ENCODE peak calls at places on chromosomes 1 and 21, in five cellular contexts. R is pancreas, Q is stomach, D is psoas muscle, B is uterus. J is an unnamed sample. For H3K4me1, the result is how much of the 10 kb centered on the place peaks cover.

GRCh38 chr1:31742462-31743212 is 21.5 kb downstream of the ADGRB2 start:
- DNase-seq in R (no peak), Q (no peak), D (no peak), B (no peak), J (no peak)

GRCh38 chr1:93615201-93616150 is 66.2 kb downstream of the BCAR3 start:
- DNase-seq in R (no peak), Q (no peak), D (no peak), B (no peak), J (no peak)

GRCh38 chr1:79042117-79042516 is 35.6 kb upstream of the ADGRL4 start:
- DNase-seq in R (no peak), Q (no peak), D (no peak), B (no peak), J (no peak)

GRCh38 chr1:20100632-20101355 is 18.5 kb downstream of the PLA2G2D start:
- DNase-seq in R (no peak), Q (peak), D (no peak), B (peak), J (no peak)

GRCh38 chr21:25964009-25964408 is 206.6 kb downstream of the APP start:
- DNase-seq in R (no peak), Q (no peak), D (no peak), B (no peak), J (no peak)

GRCh38 chr1:16980473-16981268 is at the start of gene MFAP2:
- DNase-seq in R (no peak), Q (no peak), D (peak), B (peak), J (no peak)

GRCh38 chr1:24901791-24902470 is 28.1 kb downstream of the RUNX3 start:
- DNase-seq in R (no peak), Q (peak), D (no peak), B (peak), J (no peak)

GRCh38 chr1:19658186-19658585 is 6.5 kb upstream of the HTR6 start:
- DNase-seq in R (no peak), Q (no peak), D (no peak), B (no peak), J (no peak)

GRCh38 chr1:193104496-193104905 is 713 bp downstream of the GLRX2 start:
- DNase-seq in R (peak), Q (peak), D (peak), B (peak), J (no peak)

GRCh38 chr21:37072239-37072987 is 458 bp downstream of the PIGP start:
- DNase-seq in R (peak), Q (peak), D (peak), B (peak), J (peak)

GRCh38 chr1:58395355-58395754 is 151.2 kb downstream of the OMA1 start:
- DNase-seq in R (no peak), Q (no peak), D (no peak), B (no peak), J (no peak)

GRCh38 chr1:18527921-18528320 is 47.2 kb downstream of the KLHDC7A start:
- DNase-seq in R (no peak), Q (no peak), D (no peak), B (no peak), J (no peak)

GRCh38 chr1:7366955-7367665 is 404.0 kb upstream of the VAMP3 start:
- DNase-seq in R (no peak), Q (no peak), D (no peak), B (no peak), J (no peak)

GRCh38 chr1:2556277-2557145 is at the start of gene TNFRSF14:
- DNase-seq in R (peak), Q (peak), D (peak), B (peak), J (no peak)

GRCh38 chr1:115753830-115754229 is 14.7 kb downstream of the CASQ2 start:
- DNase-seq in R (no peak), Q (no peak), D (peak), B (no peak), J (no peak)

GRCh38 chr1:158118713-158119402 is 61.8 kb upstream of the CD1D start:
- DNase-seq in R (no peak), Q (no peak), D (no peak), B (no peak), J (no peak)

GRCh38 chr1:160144921-160145320 is 6.5 kb upstream of the ATP1A4 start:
- DNase-seq in R (no peak), Q (no peak), D (no peak), B (no peak), J (no peak)

GRCh38 chr1:3771108-3772026 is 1.2 kb upstream of the SMIM1 start:
- DNase-seq in R (no peak), Q (no peak), D (no peak), B (no peak), J (no peak)

GRCh38 chr21:31713973-31714740 is 17.8 kb downstream of the SCAF4 start:
- DNase-seq in R (no peak), Q (no peak), D (no peak), B (no peak), J (no peak)

GRCh38 chr1:210464519-210465039 is 135.9 kb downstream of the HHAT start:
- DNase-seq in R (no peak), Q (peak), D (no peak), B (peak), J (no peak)

GRCh38 chr1:10074059-10074854 is 41.5 kb downstream of the UBE4B start:
- DNase-seq in R (no peak), Q (no peak), D (peak), B (peak), J (peak)

GRCh38 chr1:43302721-43303476 is 2.1 kb downstream of the TIE1 start:
- DNase-seq in R (no peak), Q (no peak), D (no peak), B (no peak), J (no peak)

GRCh38 chr1:114153051-114153620 is 533 bp downstream of the SYT6 start:
- DNase-seq in R (peak), Q (no peak), D (no peak), B (peak), J (no peak)

GRCh38 chr1:183739640-183740385 is 65.1 kb upstream of the RGL1 start:
- DNase-seq in R (no peak), Q (no peak), D (no peak), B (no peak), J (no peak)

GRCh38 chr21:37365657-37366487 is 701 bp upstream of the DYRK1A start:
- DNase-seq in R (peak), Q (peak), D (peak), B (peak), J (no peak)

GRCh38 chr1:84736445-84736844 is 46.2 kb upstream of the SSX2IP start:
- DNase-seq in R (no peak), Q (no peak), D (no peak), B (no peak), J (no peak)

GRCh38 chr1:89271616-89272015 is 1.0 kb downstream of the GBP5 start:
- DNase-seq in R (no peak), Q (no peak), D (no peak), B (no peak), J (no peak)

GRCh38 chr1:52677407-52677806 is 20.7 kb downstream of the COA7 start:
- DNase-seq in R (no peak), Q (peak), D (no peak), B (no peak), J (no peak)

GRCh38 chr1:14760780-14761179 is 162.3 kb downstream of the KAZN start:
- DNase-seq in R (no peak), Q (no peak), D (no peak), B (no peak), J (no peak)

GRCh38 chr1:67213164-67213563 is 46.9 kb downstream of the IL23R start:
- DNase-seq in R (no peak), Q (no peak), D (no peak), B (no peak), J (no peak)

GRCh38 chr1:220045356-220046051 is 801 bp downstream of the EPRS1 start:
- DNase-seq in R (no peak), Q (no peak), D (no peak), B (no peak), J (no peak)

GRCh38 chr1:36641776-36642175 is 159.1 kb upstream of the CSF3R start:
- DNase-seq in R (no peak), Q (no peak), D (no peak), B (no peak), J (no peak)

GRCh38 chr1:29719253-29719652 is 482.9 kb downstream of the PTPRU start:
- DNase-seq in R (no peak), Q (no peak), D (no peak), B (no peak), J (no peak)

GRCh38 chr1:21623411-21623961 is 45.7 kb downstream of the RAP1GAP start:
- DNase-seq in R (peak), Q (peak), D (no peak), B (no peak), J (no peak)

GRCh38 chr1:45998218-45998617 is 134.2 kb downstream of the PIK3R3 start:
- DNase-seq in R (no peak), Q (no peak), D (no peak), B (no peak), J (no peak)

GRCh38 chr1:116763116-116763786 is 9.0 kb downstream of the CD2 start:
- DNase-seq in R (no peak), Q (no peak), D (no peak), B (peak), J (no peak)

GRCh38 chr21:26715878-26716506 is 129.2 kb downstream of the ADAMTS1 start:
- DNase-seq in R (peak), Q (peak), D (no peak), B (peak), J (no peak)

DNA sequence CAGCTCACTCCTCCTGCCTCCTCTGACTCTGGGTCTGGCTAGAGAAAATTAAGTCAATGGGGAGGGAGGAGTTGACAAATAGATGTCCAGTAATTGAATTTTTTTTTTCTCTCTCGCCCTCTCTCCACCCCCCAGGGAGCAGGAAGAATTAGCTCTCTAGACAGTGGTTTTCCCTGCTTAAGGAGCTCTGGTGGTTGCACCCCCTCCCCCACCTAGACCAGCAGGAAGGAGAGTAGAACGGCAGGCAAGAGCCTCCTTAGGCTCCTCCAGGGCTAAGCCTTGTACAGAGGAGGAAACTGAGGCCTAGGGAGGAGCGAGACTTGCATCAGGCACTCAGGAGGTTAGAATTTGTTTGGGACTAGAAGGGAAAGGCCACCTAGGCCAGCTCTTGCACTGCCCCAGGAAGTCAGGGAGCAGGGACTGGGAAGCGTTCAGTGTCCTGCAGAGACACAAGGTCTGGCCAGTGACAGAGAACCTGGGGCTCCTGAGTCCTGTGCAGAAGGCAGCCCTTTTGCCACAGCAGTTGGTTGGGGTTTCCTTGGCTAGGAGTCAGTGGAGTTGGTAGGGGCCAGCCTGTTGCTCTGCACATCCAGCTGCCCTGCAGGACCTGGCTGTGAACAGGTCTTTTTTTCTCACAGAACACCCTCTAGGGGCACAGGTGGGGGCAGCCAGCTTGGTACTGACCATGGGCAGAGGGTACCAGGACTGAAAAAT is 49.5 kb upstream of the ACOT11 start:
- DNase-seq in R (no peak), Q (no peak), D (no peak), B (no peak), J (no peak)
- H3K4me3 ChIP-seq in R (no peak), Q (peak), D (peak), B (no peak), J (peak)

DNA sequence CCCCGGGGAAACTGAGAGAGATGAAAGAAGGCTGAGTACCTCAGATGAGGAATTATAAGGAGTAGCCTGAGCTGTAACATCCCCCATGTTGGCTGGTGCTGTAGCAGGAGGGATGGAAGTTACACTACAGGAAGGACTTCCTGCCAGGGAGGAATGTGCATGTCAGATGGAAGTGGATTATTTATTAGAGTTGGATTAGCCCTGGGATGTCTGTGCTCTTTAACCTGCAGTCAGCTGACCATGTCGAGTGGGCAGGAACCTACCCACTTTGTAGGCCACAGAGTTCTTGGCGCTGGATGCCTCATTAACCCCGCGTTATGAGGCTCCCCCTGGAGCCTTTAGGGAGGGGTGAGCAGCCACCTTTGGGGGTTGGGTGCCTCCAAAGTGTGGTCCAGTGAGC is 757 bp upstream of the SEMA4A start:
- DNase-seq in R (no peak), Q (no peak), D (no peak), B (no peak), J (no peak)
- H3K27ac ChIP-seq in R (no peak), Q (no peak), D (no peak), B (no peak), J (no peak)

DNA sequence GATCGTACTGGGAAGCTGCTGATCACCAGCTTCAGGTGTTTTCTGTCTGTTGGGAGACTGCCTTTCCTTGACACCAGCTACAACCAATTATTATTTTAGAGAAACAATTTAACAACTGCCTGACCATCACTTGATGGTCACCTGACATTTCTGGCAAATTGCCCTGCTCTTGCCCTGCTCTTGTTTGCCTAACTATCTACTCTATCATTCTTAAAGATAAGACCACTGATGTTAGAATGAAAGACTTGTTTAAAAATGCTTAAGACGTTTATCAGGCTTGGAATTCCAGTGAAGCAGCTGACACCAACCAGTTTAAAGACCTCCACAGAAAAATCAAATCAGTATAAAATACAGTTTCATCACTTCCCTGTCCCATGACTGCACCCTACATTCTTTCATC is 423.3 kb upstream of the CAMK1G start:
- DNase-seq in R (no peak), Q (no peak), D (no peak), B (no peak), J (no peak)
- H3K4me1 ChIP-seq in R (under half), Q (under half), D (under half), B (under half), J (under half)

GRCh38 chr1:226407497-226408284 is at the start of gene PARP1:
- DNase-seq in R (peak), Q (peak), D (peak), B (peak), J (peak)

GRCh38 chr1:226406401-226406881 is 1.5 kb downstream of the PARP1 start:
- DNase-seq in R (no peak), Q (no peak), D (no peak), B (no peak), J (no peak)

GRCh38 chr1:226409392-226409791 is 1.5 kb upstream of the PARP1 start:
- DNase-seq in R (no peak), Q (no peak), D (no peak), B (no peak), J (no peak)

GRCh38 chr1:226407199-226407496 is 745 bp downstream of the PARP1 start:
- DNase-seq in R (no peak), Q (no peak), D (no peak), B (no peak), J (no peak)

GRCh38 chr1:226408285-226409184 is 642 bp upstream of the PARP1 start:
- DNase-seq in R (peak), Q (no peak), D (no peak), B (peak), J (no peak)
- H3K4me3 ChIP-seq in R (peak), Q (peak), D (peak), B (peak), J (peak)